ENCODE peak calls at places on chromosomes 11 and 22, in four cellular contexts. L is PC-9, S is mammary epithelial cell, V is OCI-LY7. H is an unnamed sample. For H4K20me1, the result is how much of the 10 kb centered on the place peaks cover.

GRCh38 chr22:17477401-17477833 is 85.9 kb upstream of the SLC25A18 start:
- DNase-seq in L (no peak), S (peak), V (no peak), H (no peak)

GRCh38 chr22:45865561-45866397 is 111.2 kb downstream of the WNT7B start:
- DNase-seq in L (no peak), S (no peak), V (no peak), H (peak)

GRCh38 chr11:71082454-71082853 is 169.9 kb downstream of the SHANK2 start:
- DNase-seq in L (no peak), S (no peak), V (no peak), H (no peak)

GRCh38 chr22:19275919-19276600 is 15.5 kb downstream of the CLTCL1 start:
- DNase-seq in L (no peak), S (no peak), V (no peak), H (no peak)

GRCh38 chr22:22684605-22685561 is 40.5 kb downstream of the GGTLC2 start:
- DNase-seq in L (no peak), S (no peak), V (peak), H (no peak)

GRCh38 chr22:42939451-42939881 is 75.5 kb downstream of the PACSIN2 start:
- DNase-seq in L (peak), S (no peak), V (no peak), H (no peak)

GRCh38 chr11:86440305-86440716 is 65.6 kb downstream of the CCDC81 start:
- DNase-seq in L (no peak), S (no peak), V (no peak), H (peak)

GRCh38 chr11:34811858-34812257 is 104.3 kb downstream of the APIP start:
- DNase-seq in L (no peak), S (no peak), V (no peak), H (no peak)

GRCh38 chr11:91459840-91460239 is 764.8 kb upstream of the FAT3 start:
- DNase-seq in L (no peak), S (no peak), V (no peak), H (no peak)

GRCh38 chr11:4610258-4610935 is 2.4 kb upstream of the TRIM68 start:
- DNase-seq in L (no peak), S (no peak), V (peak), H (peak)

GRCh38 chr11:6476571-6476970 is 2.8 kb upstream of the TRIM3 start:
- DNase-seq in L (no peak), S (no peak), V (no peak), H (no peak)

GRCh38 chr11:9362393-9362863 is 22.0 kb upstream of the IPO7 start:
- DNase-seq in L (no peak), S (no peak), V (no peak), H (peak)

GRCh38 chr11:31236052-31236652 is 133.4 kb downstream of the DCDC1 start:
- DNase-seq in L (no peak), S (peak), V (peak), H (no peak)

GRCh38 chr11:36569095-36569494 is 1.3 kb downstream of the RAG1 start:
- DNase-seq in L (no peak), S (no peak), V (no peak), H (peak)
- H3K4me2 ChIP-seq in L (no peak), S (no peak), V (no peak), H (no peak)

GRCh38 chr11:63913866-63914830 is 2.8 kb downstream of the RCOR2 start:
- DNase-seq in L (peak), S (no peak), V (no peak), H (peak)
- H4K20me1 ChIP-seq in L (under half), S (under half), V (under half), H (under half)

GRCh38 chr11:119433369-119433749 is 10.4 kb upstream of the THY1 start:
- DNase-seq in L (no peak), S (peak), V (no peak), H (peak)
- H3K4me2 ChIP-seq in L (peak), S (peak), V (no peak), H (peak)

GRCh38 chr22:33735978-33736377 is 184.3 kb downstream of the LARGE1 start:
- DNase-seq in L (peak), S (no peak), V (no peak), H (no peak)
- H4K20me1 ChIP-seq in L (under half), S (under half), V (under half), H (under half)

GRCh38 chr11:342328-342727 is 21.7 kb upstream of the IFITM3 start:
- DNase-seq in L (no peak), S (peak), V (no peak), H (no peak)

GRCh38 chr11:339963-340362 is 19.3 kb upstream of the IFITM3 start:
- DNase-seq in L (no peak), S (no peak), V (no peak), H (no peak)

GRCh38 chr11:336666-337002 is 16.0 kb upstream of the IFITM3 start:
- DNase-seq in L (no peak), S (no peak), V (no peak), H (peak)

GRCh38 chr11:337711-338110 is 17.1 kb upstream of the IFITM3 start:
- DNase-seq in L (no peak), S (no peak), V (no peak), H (no peak)

GRCh38 chr11:340539-341512 is 20.2 kb upstream of the IFITM3 start:
- DNase-seq in L (no peak), S (no peak), V (peak), H (no peak)
- H3K4me2 ChIP-seq in L (no peak), S (no peak), V (peak), H (no peak)

GRCh38 chr11:93728792-93729128 is 12.5 kb downstream of the TAF1D start:
- DNase-seq in L (no peak), S (no peak), V (peak), H (no peak)

GRCh38 chr11:93729129-93729616 is 12.1 kb downstream of the TAF1D start:
- DNase-seq in L (no peak), S (no peak), V (no peak), H (no peak)

GRCh38 chr11:93727985-93728791 is 13.1 kb downstream of the TAF1D start:
- DNase-seq in L (no peak), S (no peak), V (peak), H (no peak)

GRCh38 chr11:93732237-93732892 is 8.9 kb downstream of the TAF1D start:
- DNase-seq in L (no peak), S (no peak), V (no peak), H (no peak)

GRCh38 chr11:93730108-93731107 is 10.9 kb downstream of the TAF1D start:
- DNase-seq in L (no peak), S (no peak), V (no peak), H (no peak)
- H4K20me1 ChIP-seq in L (half or more), S (under half), V (half or more), H (under half)

GRCh38 chr22:35795476-35795875 is 77.8 kb downstream of the APOL5 start:
- DNase-seq in L (no peak), S (no peak), V (no peak), H (no peak)
- H3K4me2 ChIP-seq in L (no peak), S (no peak), V (no peak), H (no peak)

DNA sequence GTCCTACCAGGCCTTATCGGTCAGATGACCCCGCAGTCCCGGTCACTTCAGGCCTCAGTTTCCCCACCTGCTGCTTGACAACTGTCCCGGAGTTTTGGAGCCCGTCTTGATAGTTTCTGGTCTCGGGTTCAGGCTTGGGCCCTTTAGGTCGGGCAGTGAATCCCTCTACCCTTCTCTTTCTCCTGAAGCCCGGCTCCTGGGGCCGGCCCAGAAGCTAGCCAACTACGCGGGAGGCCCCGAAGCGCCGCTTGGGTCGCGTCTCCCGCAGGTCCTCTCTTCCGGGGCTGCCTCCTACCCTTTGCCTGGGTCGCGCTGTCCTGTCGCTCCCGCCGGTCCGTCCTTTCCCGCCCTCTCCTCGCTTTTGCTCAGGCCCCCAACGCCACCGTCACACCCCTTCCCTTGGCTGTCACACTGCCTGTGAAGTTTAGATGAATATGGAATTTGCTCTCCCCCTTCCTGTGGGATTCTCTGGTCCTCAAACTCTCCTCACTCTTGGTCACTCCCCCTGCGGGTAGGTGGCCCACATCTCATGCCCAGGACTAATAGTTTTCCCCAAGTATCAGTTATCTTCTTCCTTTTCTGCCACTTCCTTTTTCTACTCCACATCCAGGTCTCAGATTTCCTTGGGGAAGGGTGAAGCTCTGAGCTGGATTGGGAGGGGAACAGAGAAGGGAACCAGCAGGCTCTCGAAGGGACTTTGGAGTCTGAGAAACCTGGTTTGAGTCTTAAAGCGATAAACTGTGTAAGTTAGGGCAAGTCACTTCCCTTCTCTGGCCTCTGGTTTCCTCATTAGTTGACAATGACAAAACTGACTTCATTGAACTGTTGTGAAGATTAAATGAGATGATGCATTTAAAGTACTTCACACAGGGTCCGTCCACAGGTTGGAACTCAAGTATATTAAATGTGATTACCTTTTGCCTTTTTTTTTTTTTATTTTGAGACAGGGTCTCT is 791 bp downstream of the RAB1B start:
- DNase-seq in L (no peak), S (no peak), V (peak), H (peak)
- H4K20me1 ChIP-seq in L (under half), S (under half), V (under half), H (under half)